ENCODE peak calls at places on chromosomes 16 and 17, in seven cellular contexts. M, H, Q, E, Y, I and B are unnamed samples.

GRCh38 chr17:56699186-56699895 is 105.8 kb downstream of the NOG start:
- DNase-seq in H (peak; percentile 83), E (no peak), M (peak; percentile 80), I (peak; percentile 100), Q (no peak), Y (peak; percentile 43), B (peak; percentile 63)

GRCh38 chr16:86634290-86634689 is 55.9 kb downstream of the FOXL1 start:
- DNase-seq in Y (no peak), M (no peak), H (peak; percentile 36), I (no peak), E (no peak), Q (no peak), B (no peak)

GRCh38 chr16:54287758-54288591 is 1.4 kb upstream of the IRX3 start:
- DNase-seq in I (no peak), Q (no peak), E (no peak), H (no peak), Y (peak; percentile 15), M (no peak), B (peak; percentile 47)

GRCh38 chr17:80169784-80170500 is at the start of gene CARD14:
- DNase-seq in Q (no peak), M (no peak), Y (no peak), I (no peak), H (no peak), E (no peak), B (no peak)

GRCh38 chr17:15966183-15966878 is 21.4 kb downstream of the ADORA2B start:
- DNase-seq in Y (no peak), M (peak; percentile 21), Q (peak; percentile 67), E (no peak), I (no peak), H (no peak), B (no peak)

GRCh38 chr16:86566601-86566965 is at the start of gene FOXC2:
- DNase-seq in I (no peak), E (peak; percentile 50), H (peak; percentile 95), M (peak; percentile 80), Y (peak; percentile 76), Q (no peak), B (peak; percentile 82)

GRCh38 chr17:76623271-76624146 is 20.0 kb downstream of the ST6GALNAC1 start:
- DNase-seq in E (peak; percentile 75), M (peak; percentile 87), H (peak; percentile 82), Y (peak; percentile 80), I (no peak), Q (no peak), B (peak; percentile 96)

GRCh38 chr17:44071772-44072171 is 1.2 kb downstream of the G6PC3 start:
- DNase-seq in I (peak; percentile 45), E (no peak), M (no peak), Q (no peak), Y (no peak), H (no peak), B (no peak)

GRCh38 chr17:10033982-10034381 is 128.9 kb upstream of the RCVRN start:
- DNase-seq in E (no peak), Q (no peak), H (peak; percentile 46), M (no peak), I (no peak), Y (no peak), B (peak; percentile 62)

GRCh38 chr16:10028644-10029043 is 153.6 kb downstream of the GRIN2A start:
- DNase-seq in H (no peak), M (no peak), I (no peak), Y (no peak), E (no peak), Q (no peak), B (no peak)

GRCh38 chr17:55668581-55668980 is 54.1 kb downstream of the TMEM100 start:
- DNase-seq in Y (no peak), Q (no peak), E (no peak), M (no peak), I (no peak), H (no peak), B (no peak)

GRCh38 chr17:1087381-1088241 is 90.7 kb downstream of the TIMM22 start:
- DNase-seq in I (no peak), Y (peak; percentile 92), M (peak; percentile 85), H (no peak), Q (no peak), E (no peak), B (peak; percentile 75)

GRCh38 chr16:71293921-71294320 is 4.7 kb upstream of the CMTR2 start:
- DNase-seq in M (no peak), Y (no peak), Q (no peak), I (no peak), H (peak; percentile 55), E (no peak), B (no peak)

GRCh38 chr17:65171753-65172152 is 34.6 kb downstream of the RGS9 start:
- DNase-seq in Y (no peak), E (no peak), I (no peak), Q (no peak), M (no peak), H (no peak), B (no peak)

GRCh38 chr16:89449726-89450335 is 40.5 kb downstream of the ANKRD11 start:
- DNase-seq in M (no peak), Y (no peak), I (no peak), E (no peak), Q (no peak), H (no peak), B (no peak)

GRCh38 chr17:81664051-81664470 is 2.3 kb downstream of the OXLD1 start:
- DNase-seq in E (no peak), I (no peak), H (no peak), Y (no peak), M (no peak), Q (no peak), B (no peak)

GRCh38 chr17:57033296-57033695 is 51.8 kb upstream of the AKAP1 start:
- DNase-seq in E (no peak), H (no peak), I (no peak), Q (no peak), M (no peak), Y (no peak), B (peak; percentile 47)

GRCh38 chr17:40097931-40098845 is 2.2 kb downstream of the NR1D1 start:
- DNase-seq in M (peak; percentile 91), Q (no peak), I (peak; percentile 84), Y (peak; percentile 95), H (peak; percentile 67), E (no peak), B (peak; percentile 86)

GRCh38 chr17:74760404-74761105 is 12.1 kb downstream of the NHERF1 start:
- DNase-seq in H (no peak), Y (peak; percentile 90), E (peak; percentile 11), I (no peak), Q (no peak), M (no peak), B (no peak)

GRCh38 chr17:31561469-31562412 is 170.3 kb downstream of the RAB11FIP4 start:
- DNase-seq in Q (no peak), E (no peak), M (no peak), Y (no peak), H (no peak), I (no peak), B (no peak)

GRCh38 chr16:23323224-23324030 is 21.3 kb downstream of the SCNN1B start:
- DNase-seq in I (no peak), M (no peak), Q (no peak), E (no peak), H (no peak), Y (no peak), B (no peak)

GRCh38 chr17:19470529-19471261 is 59.7 kb downstream of the RNF112 start:
- DNase-seq in E (no peak), M (peak; percentile 96), Q (no peak), I (no peak), H (peak; percentile 82), Y (peak; percentile 39), B (no peak)

GRCh38 chr16:58187092-58187491 is 10.8 kb downstream of the CSNK2A2 start:
- DNase-seq in M (no peak), I (no peak), E (no peak), Q (no peak), H (peak; percentile 14), Y (no peak), B (no peak)
- H3K27ac ChIP-seq in M (no peak overlapping the region), I (no peak overlapping the region), E (no peak overlapping the region), Q (no peak overlapping the region), H (no peak overlapping the region), Y (no peak overlapping the region), B (no peak overlapping the region)

GRCh38 chr17:27296427-27296979 is 2.6 kb downstream of the WSB1 start:
- DNase-seq in Y (no peak), M (no peak), E (no peak), I (no peak), H (peak; percentile 79), Q (no peak), B (no peak)
- H3K4me3 ChIP-seq in Y (peak overlapping the region; percentile 84), M (peak overlapping the region; percentile 67), E (no peak overlapping the region), I (peak overlapping the region; percentile 98), H (peak overlapping the region; percentile 49), Q (no peak overlapping the region), B (peak overlapping the region; percentile 95)

DNA sequence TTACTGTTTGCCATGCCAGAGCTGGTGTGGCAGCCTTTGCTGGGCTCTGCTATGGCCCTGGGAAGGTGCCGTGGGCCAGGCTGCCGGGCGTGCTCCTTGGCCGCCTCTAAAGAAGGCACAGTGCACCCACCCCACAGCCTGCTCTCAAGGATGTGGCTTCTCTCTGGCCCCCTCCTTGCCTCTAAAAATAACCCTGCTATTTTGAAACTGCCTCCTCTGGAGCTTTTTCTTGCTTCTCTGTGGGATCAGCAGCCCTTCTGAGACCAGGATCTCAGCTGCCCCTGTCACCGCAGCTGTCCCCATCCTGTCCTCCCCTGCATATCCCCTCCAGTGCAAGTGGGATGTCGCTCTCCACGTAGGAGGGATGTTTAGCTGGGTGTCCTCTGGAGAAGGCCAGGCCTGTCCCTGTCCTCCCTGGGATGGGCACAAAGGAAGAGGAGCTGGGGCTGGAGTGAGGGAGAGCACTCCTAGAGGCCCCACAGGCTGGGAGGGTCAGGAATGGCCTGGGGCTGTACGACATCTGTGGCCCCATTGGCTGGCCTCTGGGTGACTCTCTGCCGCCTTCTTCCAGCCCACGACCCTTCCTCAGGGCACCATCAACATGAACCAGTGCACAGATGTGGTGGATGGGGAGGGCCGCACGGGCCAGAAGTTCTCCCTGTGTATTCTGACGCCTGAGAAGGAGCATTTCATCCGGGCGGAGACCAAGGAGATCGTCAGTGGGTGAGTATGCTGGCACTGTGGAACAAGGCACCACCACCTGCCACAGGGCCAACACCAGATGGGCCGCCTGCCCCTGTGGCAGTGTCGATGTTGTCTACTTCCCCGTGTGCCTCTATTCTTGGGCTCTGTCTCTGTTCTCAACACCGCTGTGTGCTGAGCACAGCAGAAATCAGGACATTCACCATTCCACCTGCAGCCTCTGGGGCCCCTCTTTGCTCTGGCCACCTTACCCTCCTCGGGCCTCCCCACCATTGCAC is 79.7 kb downstream of the PLD6 start:
- DNase-seq in M (no peak), E (peak; percentile 39), Q (no peak), H (no peak), I (no peak), Y (no peak), B (peak; percentile 56)
- H3K36me3 ChIP-seq in M (peaks cover 22% of the 10 kb centered on the region), E (peaks cover 7% of the 10 kb centered on the region), Q (peaks cover 8% of the 10 kb centered on the region), H (peaks cover 8% of the 10 kb centered on the region), I (peaks cover 32% of the 10 kb centered on the region), Y (peaks cover 30% of the 10 kb centered on the region), B (no peaks in the 10 kb centered on the region)

DNA sequence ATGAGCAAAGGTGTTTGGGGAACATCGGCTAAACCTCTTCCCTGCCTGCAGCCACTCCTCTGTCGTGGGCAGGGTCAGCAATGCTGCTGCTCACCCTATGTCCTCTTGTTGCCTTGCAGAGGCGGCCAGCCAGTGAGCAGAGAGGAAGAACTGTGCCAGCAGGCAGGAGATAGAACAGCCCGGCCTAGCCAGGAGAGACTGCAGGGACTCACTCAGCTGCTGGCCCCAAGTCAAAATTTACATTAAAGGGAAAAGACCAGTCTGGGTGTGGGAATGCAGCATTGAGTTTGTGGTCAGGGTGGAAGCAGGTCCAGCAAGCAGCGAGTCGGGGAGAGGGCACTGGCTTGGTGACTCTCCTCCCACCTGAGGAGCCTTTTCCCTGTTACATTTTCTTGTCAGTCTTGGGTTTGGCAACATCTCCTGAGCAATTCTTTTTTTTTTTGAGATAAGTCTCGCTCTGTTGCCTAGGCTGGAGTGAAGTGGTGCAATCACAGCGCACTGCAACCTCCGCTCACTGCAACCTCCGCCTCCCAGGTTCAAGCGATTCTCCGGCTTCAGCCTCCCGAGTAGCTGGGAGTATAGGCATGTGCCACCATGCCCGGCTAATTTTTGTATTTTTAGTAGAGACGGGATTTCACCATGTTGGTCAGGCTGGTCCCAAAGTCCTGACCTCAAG is 22.7 kb downstream of the LIG3 start:
- DNase-seq in Y (no peak), I (no peak), H (peak; percentile 78), Q (no peak), M (peak; percentile 89), E (no peak), B (no peak)
- H3K27ac ChIP-seq in Y (no peak overlapping the region), I (no peak overlapping the region), H (no peak overlapping the region), Q (no peak overlapping the region), M (peak overlapping the region; percentile 91), E (no peak overlapping the region), B (peak overlapping the region; percentile 6)